ENCODE peak calls at places on chromosome 17, in nine cellular contexts. N is NCI-H526 treated with DMSO at 0.1 percent for 48 hours; K is lower lobe of right lung; U is stimulated activated CD4-positive, alpha-beta T cell treated with anti-CD3 and anti-CD28 coated beads, Interleukin-4, amount 100 ng/mL, for 4 hours; X is hepatocyte; V is COR-L47; G is H9; O is fibroblast of mammary gland; S is Caki2. I is an unnamed sample.

GRCh38 chr17:49898547-49899490 is 51.0 kb upstream of the TAC4 start:
- DNase-seq in N (no peak), K (no peak), U (no peak), X (peak), V (peak), G (peak), O (peak), S (no peak), I (no peak)

GRCh38 chr17:78665385-78665951 is 88.3 kb upstream of the DNAH17 start:
- DNase-seq in N (no peak), K (no peak), U (no peak), X (no peak), V (no peak), G (no peak), O (no peak), S (no peak), I (no peak)

GRCh38 chr17:40419559-40420331 is 2.0 kb upstream of the TOP2A start:
- DNase-seq in N (no peak), K (no peak), U (no peak), X (peak), V (peak), G (no peak), O (no peak), S (peak), I (no peak)

GRCh38 chr17:3770471-3770870 is 30.5 kb downstream of the ITGAE start:
- DNase-seq in N (no peak), K (peak), U (no peak), X (no peak), V (no peak), G (no peak), O (no peak), S (no peak), I (no peak)

GRCh38 chr17:19948100-19948943 is 29.3 kb downstream of the AKAP10 start:
- DNase-seq in N (no peak), K (no peak), U (no peak), X (no peak), V (no peak), G (no peak), O (no peak), S (no peak), I (no peak)

GRCh38 chr17:48107137-48108055 is at the start of gene SNX11:
- DNase-seq in N (peak), K (peak), U (peak), X (peak), V (peak), G (peak), O (peak), S (peak), I (peak)

GRCh38 chr17:39973496-39973895 is 7.1 kb upstream of the PSMD3 start:
- DNase-seq in N (no peak), K (no peak), U (no peak), X (no peak), V (no peak), G (no peak), O (peak), S (no peak), I (no peak)

GRCh38 chr17:50677851-50678375 is 29.8 kb downstream of the ANKRD40 start:
- DNase-seq in N (no peak), K (no peak), U (no peak), X (no peak), V (no peak), G (no peak), O (no peak), S (no peak), I (no peak)

GRCh38 chr17:17740627-17741237 is 59.5 kb downstream of the RAI1 start:
- DNase-seq in N (no peak), K (no peak), U (peak), X (peak), V (no peak), G (peak), O (no peak), S (no peak), I (no peak)

GRCh38 chr17:28908640-28909098 is 5.8 kb upstream of the DHRS13 start:
- DNase-seq in N (no peak), K (no peak), U (no peak), X (peak), V (no peak), G (no peak), O (peak), S (no peak), I (peak)

GRCh38 chr17:38455288-38455915 is 27.1 kb downstream of the ARHGAP23 start:
- DNase-seq in N (no peak), K (no peak), U (no peak), X (no peak), V (no peak), G (peak), O (no peak), S (no peak), I (no peak)

GRCh38 chr17:55391244-55391757 is 30.3 kb downstream of the MMD start:
- DNase-seq in N (no peak), K (no peak), U (no peak), X (no peak), V (no peak), G (no peak), O (no peak), S (no peak), I (no peak)

GRCh38 chr17:41967141-41967920 is 736 bp downstream of the CNP start:
- DNase-seq in N (no peak), K (peak), U (peak), X (no peak), V (no peak), G (no peak), O (peak), S (no peak), I (no peak)

GRCh38 chr17:77824102-77824779 is 134.3 kb upstream of the TNRC6C start:
- DNase-seq in N (no peak), K (peak), U (no peak), X (no peak), V (no peak), G (no peak), O (no peak), S (no peak), I (no peak)

GRCh38 chr17:65154770-65155589 is 17.8 kb downstream of the RGS9 start:
- DNase-seq in N (no peak), K (no peak), U (no peak), X (peak), V (no peak), G (no peak), O (peak), S (peak), I (peak)

GRCh38 chr17:30832438-30832790 is 648 bp downstream of the ATAD5 start:
- DNase-seq in N (no peak), K (no peak), U (no peak), X (no peak), V (no peak), G (no peak), O (no peak), S (no peak), I (no peak)

GRCh38 chr17:50218771-50219315 is 17.4 kb upstream of the COL1A1 start:
- DNase-seq in N (no peak), K (no peak), U (no peak), X (peak), V (no peak), G (no peak), O (peak), S (peak), I (no peak)

GRCh38 chr17:45200701-45201100 is 21.0 kb upstream of the FMNL1 start:
- DNase-seq in N (no peak), K (peak), U (no peak), X (no peak), V (no peak), G (peak), O (peak), S (no peak), I (no peak)

GRCh38 chr17:6574689-6575595 is 18.6 kb upstream of the PITPNM3 start:
- DNase-seq in N (no peak), K (peak), U (peak), X (no peak), V (no peak), G (no peak), O (peak), S (no peak), I (peak)

GRCh38 chr17:11140028-11140427 is 101.0 kb upstream of the SHISA6 start:
- DNase-seq in N (no peak), K (no peak), U (no peak), X (no peak), V (no peak), G (no peak), O (no peak), S (no peak), I (no peak)

GRCh38 chr17:55005520-55005919 is 37.0 kb downstream of the STXBP4 start:
- DNase-seq in N (no peak), K (no peak), U (no peak), X (peak), V (peak), G (peak), O (peak), S (no peak), I (peak)

GRCh38 chr17:31558748-31559646 is 167.5 kb downstream of the RAB11FIP4 start:
- DNase-seq in N (peak), K (peak), U (peak), X (peak), V (peak), G (peak), O (peak), S (peak), I (peak)

GRCh38 chr17:60435244-60436170 is 13.2 kb downstream of the CHCT1 start:
- DNase-seq in N (peak), K (no peak), U (peak), X (peak), V (peak), G (peak), O (peak), S (peak), I (peak)

GRCh38 chr17:30219833-30220232 is 15.7 kb downstream of the SLC6A4 start:
- DNase-seq in N (no peak), K (no peak), U (no peak), X (peak), V (no peak), G (no peak), O (no peak), S (no peak), I (no peak)

GRCh38 chr17:33838281-33838680 is 416.8 kb upstream of the CCL2 start:
- DNase-seq in N (no peak), K (no peak), U (no peak), X (no peak), V (no peak), G (no peak), O (peak), S (peak), I (no peak)

GRCh38 chr17:47278561-47278960 is 24.9 kb downstream of the ITGB3 start:
- DNase-seq in N (peak), K (no peak), U (no peak), X (no peak), V (no peak), G (no peak), O (no peak), S (no peak), I (no peak)

GRCh38 chr17:31696703-31697325 is 162.2 kb downstream of the COPRS start:
- DNase-seq in N (no peak), K (no peak), U (no peak), X (no peak), V (no peak), G (no peak), O (no peak), S (no peak), I (no peak)

GRCh38 chr17:17587614-17588336 is 3.7 kb downstream of the PEMT start:
- DNase-seq in N (no peak), K (no peak), U (no peak), X (no peak), V (no peak), G (no peak), O (no peak), S (peak), I (no peak)

GRCh38 chr17:77184474-77184873 is 43.7 kb downstream of the SEC14L1 start:
- DNase-seq in N (no peak), K (no peak), U (no peak), X (no peak), V (no peak), G (no peak), O (peak), S (no peak), I (no peak)

GRCh38 chr17:74892974-74893911 is at the start of gene FADS6:
- DNase-seq in N (no peak), K (no peak), U (no peak), X (peak), V (no peak), G (no peak), O (no peak), S (no peak), I (no peak)

GRCh38 chr17:13253746-13254410 is 236.1 kb upstream of the ELAC2 start:
- DNase-seq in N (no peak), K (no peak), U (no peak), X (peak), V (no peak), G (no peak), O (no peak), S (no peak), I (no peak)

GRCh38 chr17:28174352-28175046 is 132.0 kb downstream of the NLK start:
- DNase-seq in N (no peak), K (no peak), U (peak), X (no peak), V (no peak), G (no peak), O (no peak), S (no peak), I (no peak)

GRCh38 chr17:50270430-50271172 is 3.7 kb upstream of the TMEM92 start:
- DNase-seq in N (no peak), K (peak), U (no peak), X (peak), V (no peak), G (peak), O (peak), S (no peak), I (no peak)

GRCh38 chr17:47072881-47073280 is 93.8 kb upstream of the RPRML start:
- DNase-seq in N (no peak), K (no peak), U (no peak), X (no peak), V (no peak), G (no peak), O (peak), S (no peak), I (peak)

GRCh38 chr17:78378225-78379133 is at the start of gene PGS1:
- DNase-seq in N (peak), K (peak), U (peak), X (peak), V (peak), G (peak), O (peak), S (peak), I (no peak)